ENCODE peak calls at places on chromosome 19, in six cellular contexts. Y, N, T, Q, R and W are unnamed samples.

GRCh38 chr19:49447485-49448431 is 3.9 kb downstream of the PIH1D1 start:
- DNase-seq in Y (peak), N (no peak), T (no peak), Q (peak), R (no peak), W (peak)

GRCh38 chr19:531753-532571 is at the start of gene CDC34:
- DNase-seq in Y (no peak), N (peak), T (peak), Q (peak), R (no peak), W (peak)

GRCh38 chr19:53945441-53945840 is 17.3 kb upstream of the CACNG8 start:
- DNase-seq in Y (no peak), N (no peak), T (no peak), Q (peak), R (no peak), W (peak)

GRCh38 chr19:40154121-40154680 is 37.0 kb upstream of the MAP3K10 start:
- DNase-seq in Y (no peak), N (no peak), T (no peak), Q (no peak), R (no peak), W (no peak)

GRCh38 chr19:4988770-4989251 is 19.9 kb downstream of the KDM4B start:
- DNase-seq in Y (no peak), N (no peak), T (no peak), Q (no peak), R (no peak), W (no peak)

GRCh38 chr19:48751835-48752510 is 468 bp downstream of the FUT1 start:
- DNase-seq in Y (no peak), N (no peak), T (no peak), Q (no peak), R (no peak), W (no peak)

GRCh38 chr19:13398780-13399726 is 107.2 kb downstream of the CACNA1A start:
- DNase-seq in Y (no peak), N (no peak), T (no peak), Q (no peak), R (no peak), W (peak)

GRCh38 chr19:14848822-14849221 is at the start of gene OR7A10:
- DNase-seq in Y (no peak), N (no peak), T (no peak), Q (no peak), R (no peak), W (no peak)

GRCh38 chr19:16076154-16076957 is at the start of gene TPM4:
- DNase-seq in Y (peak), N (peak), T (peak), Q (peak), R (peak), W (peak)

GRCh38 chr19:32771596-32771995 is 52.0 kb downstream of the TDRD12 start:
- DNase-seq in Y (no peak), N (no peak), T (no peak), Q (no peak), R (no peak), W (no peak)

DNA sequence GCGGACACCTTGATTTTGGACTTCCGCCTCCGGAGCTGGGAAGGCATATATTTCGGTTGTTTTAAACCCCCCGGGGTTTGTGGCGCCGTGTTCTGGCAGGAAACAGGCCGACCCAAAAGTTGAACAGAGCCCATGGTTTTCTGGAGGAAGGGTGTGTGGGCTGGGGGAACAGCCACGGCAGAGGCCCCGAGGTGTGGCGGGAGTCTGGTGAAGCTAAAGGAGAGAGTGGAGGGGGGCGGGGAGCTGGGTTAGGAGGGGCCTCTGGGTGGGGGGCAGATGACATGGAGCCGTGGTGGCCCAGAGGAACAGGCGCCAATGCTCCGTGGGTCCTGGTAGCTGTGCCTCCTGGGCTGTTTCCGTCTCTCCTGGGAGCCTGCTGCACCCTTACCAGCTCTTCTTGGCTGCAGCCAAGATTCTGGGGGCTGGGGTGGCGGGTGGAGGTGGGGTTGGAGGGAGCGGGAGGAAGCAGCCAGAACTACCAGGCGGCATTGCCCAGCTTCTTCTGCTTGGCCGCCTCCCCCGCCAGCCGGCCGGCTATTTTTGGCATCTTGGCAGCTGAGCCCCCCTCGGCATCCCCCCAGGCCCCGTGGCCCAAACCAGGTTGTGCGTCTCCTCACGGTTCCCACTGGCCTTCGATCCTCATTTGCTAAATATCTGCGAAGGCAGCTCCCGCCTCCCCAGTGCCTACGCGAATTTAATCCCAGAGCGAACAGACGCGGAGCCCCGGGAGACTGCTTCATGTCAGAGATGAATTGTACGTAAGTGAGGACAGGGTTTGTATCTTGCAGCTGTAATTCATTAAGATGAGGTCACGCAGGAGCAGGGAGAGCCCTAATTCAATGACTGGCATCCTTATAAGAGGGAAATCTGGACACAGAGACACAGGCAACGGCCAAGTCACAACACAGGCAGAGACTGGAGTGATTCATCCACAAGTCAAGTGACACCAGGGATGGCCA is 12.7 kb upstream of the PEAK3 start:
- DNase-seq in Y (no peak), N (no peak), T (no peak), Q (peak), R (no peak), W (no peak)
- TF ChIP-seq TAF1 in Y (no peak), N (no peak), T (no peak), Q (no peak), R (no peak), W (no peak)

GRCh38 chr19:43224855-43225253 is 19.4 kb upstream of the PSG4 start:
- DNase-seq in Y (no peak), N (no peak), T (no peak), Q (no peak), R (no peak), W (no peak)

DNA sequence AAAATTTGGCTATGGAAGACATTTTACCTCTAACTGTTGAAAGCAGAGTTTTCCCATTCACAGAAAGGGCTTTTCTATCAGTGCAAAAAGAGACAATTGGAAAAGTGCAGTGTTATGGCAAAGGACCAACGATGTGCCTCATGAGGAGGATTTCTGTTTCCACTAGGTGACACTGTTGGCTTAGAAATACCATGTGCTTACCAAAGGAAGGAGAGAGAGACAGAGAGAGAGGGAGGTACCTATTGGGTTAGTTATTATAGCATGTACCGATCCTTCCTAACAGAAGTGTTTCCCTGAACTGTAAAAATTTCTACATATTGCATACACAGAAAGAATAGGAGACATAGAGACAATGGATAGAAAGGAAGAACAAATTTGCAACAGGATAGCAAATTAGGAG is 23.9 kb upstream of the PSG4 start:
- DNase-seq in Y (no peak), N (no peak), T (no peak), Q (no peak), R (peak), W (peak)
- TF ChIP-seq TAF1 in Y (no peak), N (no peak), T (no peak), Q (no peak), R (no peak), W (no peak)

GRCh38 chr19:22144394-22144793 is 52.4 kb downstream of the ZNF676 start:
- DNase-seq in Y (no peak), N (no peak), T (no peak), Q (peak), R (no peak), W (peak)
- TF ChIP-seq TAF1 in Y (no peak), N (no peak), T (no peak), Q (no peak), R (no peak), W (no peak)

GRCh38 chr19:46927106-46927505 is 66.3 kb downstream of the ARHGAP35 start:
- DNase-seq in Y (no peak), N (no peak), T (no peak), Q (no peak), R (no peak), W (no peak)
- TF ChIP-seq TAF1 in Y (no peak), N (no peak), T (no peak), Q (no peak), R (no peak), W (no peak)

DNA sequence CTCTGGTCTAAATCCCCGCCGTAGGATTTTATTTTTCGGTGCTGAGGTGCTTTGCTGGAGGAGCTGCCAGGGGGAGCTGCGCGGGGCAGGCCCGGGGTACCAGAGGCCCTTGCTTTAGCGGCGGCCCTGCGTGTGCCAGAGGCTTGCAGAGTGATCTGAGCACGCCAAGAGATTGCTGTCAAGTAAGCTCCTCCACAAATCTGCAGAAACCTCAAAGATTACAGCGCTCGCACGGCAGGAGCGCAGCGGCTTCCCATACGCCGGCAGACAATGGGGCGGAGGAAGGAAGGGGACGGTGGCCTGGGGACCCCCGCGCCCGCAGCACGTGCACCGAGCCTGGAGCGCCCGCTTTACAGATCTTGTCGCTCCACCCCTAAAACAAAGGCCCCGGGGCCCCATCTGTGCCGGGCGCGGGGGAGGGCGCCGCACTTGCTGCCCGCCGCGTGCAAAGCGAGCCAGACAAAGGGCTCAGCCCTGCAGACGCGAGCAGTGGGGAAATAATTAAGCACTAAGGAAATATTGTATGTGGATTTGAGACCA is 9.1 kb upstream of the C19orf12 start:
- DNase-seq in Y (no peak), N (no peak), T (peak), Q (no peak), R (no peak), W (no peak)
- TF ChIP-seq TAF1 in Y (peak), N (no peak), T (no peak), Q (no peak), R (no peak), W (no peak)

GRCh38 chr19:28554321-28555091 is 658.4 kb downstream of the UQCRFS1 start:
- DNase-seq in Y (no peak), N (no peak), T (no peak), Q (no peak), R (no peak), W (no peak)

GRCh38 chr19:28553764-28554163 is 659.2 kb downstream of the UQCRFS1 start:
- DNase-seq in Y (no peak), N (no peak), T (no peak), Q (no peak), R (no peak), W (no peak)

GRCh38 chr19:28553005-28553404 is 659.9 kb downstream of the UQCRFS1 start:
- DNase-seq in Y (no peak), N (no peak), T (no peak), Q (no peak), R (no peak), W (peak)

GRCh38 chr19:28556371-28556770 is 656.6 kb downstream of the UQCRFS1 start:
- DNase-seq in Y (no peak), N (no peak), T (no peak), Q (no peak), R (no peak), W (no peak)

DNA sequence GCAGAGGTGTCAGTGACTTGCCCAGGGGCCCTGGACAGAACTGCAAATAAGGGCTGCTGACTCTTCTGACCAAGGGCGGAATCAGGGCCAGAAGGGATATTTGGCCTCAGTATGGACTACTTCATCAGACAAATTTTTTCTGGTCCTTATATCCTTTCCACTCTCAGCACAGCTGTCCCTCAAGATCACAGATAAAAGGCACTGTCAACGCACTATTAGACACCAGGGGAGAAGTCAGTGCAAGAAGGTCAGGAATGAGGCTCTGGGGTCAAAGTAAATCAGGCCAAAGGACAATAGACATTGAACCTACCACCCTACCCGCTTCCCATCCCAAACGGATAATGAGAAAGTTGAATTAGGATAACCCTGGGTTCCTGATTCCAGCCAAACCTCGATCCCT is 657.6 kb downstream of the UQCRFS1 start:
- DNase-seq in Y (no peak), N (no peak), T (no peak), Q (no peak), R (no peak), W (no peak)
- TF ChIP-seq TAF1 in Y (no peak), N (no peak), T (no peak), Q (no peak), R (no peak), W (no peak)

GRCh38 chr19:46634045-46634655 is 1.9 kb downstream of the GNG8 start:
- DNase-seq in Y (peak), N (peak), T (peak), Q (peak), R (no peak), W (peak)

GRCh38 chr19:46639356-46640061 is 3.5 kb upstream of the GNG8 start:
- DNase-seq in Y (no peak), N (no peak), T (no peak), Q (peak), R (no peak), W (peak)

GRCh38 chr19:46634656-46635218 is 1.3 kb downstream of the GNG8 start:
- DNase-seq in Y (no peak), N (no peak), T (no peak), Q (no peak), R (no peak), W (no peak)

GRCh38 chr19:46635920-46636761 is at the start of gene GNG8:
- DNase-seq in Y (no peak), N (no peak), T (no peak), Q (no peak), R (no peak), W (peak)

DNA sequence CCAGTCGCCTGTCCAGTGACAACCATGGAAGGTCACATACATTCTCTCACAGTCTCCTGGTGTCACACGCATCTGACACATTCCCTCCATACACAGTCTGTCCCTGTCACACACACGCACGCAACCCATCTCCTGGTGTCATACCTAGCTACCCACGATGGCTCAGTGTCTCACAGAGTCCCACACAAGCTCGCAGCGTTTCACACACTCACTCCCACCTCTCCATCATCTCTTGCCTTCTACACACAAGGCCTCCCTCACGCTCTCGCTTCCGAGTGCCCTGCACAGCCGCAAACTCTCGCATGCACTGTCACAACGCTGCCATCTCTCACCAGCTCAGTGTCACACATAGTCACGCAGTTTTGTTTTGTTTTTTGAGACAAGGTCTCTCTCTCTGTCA is 1.2 kb upstream of the GNG8 start:
- DNase-seq in Y (no peak), N (no peak), T (no peak), Q (no peak), R (no peak), W (no peak)
- TF ChIP-seq TAF1 in Y (no peak), N (no peak), T (no peak), Q (no peak), R (no peak), W (no peak)

GRCh38 chr19:8030906-8031305 is 21.7 kb upstream of the CCL25 start:
- DNase-seq in Y (no peak), N (no peak), T (no peak), Q (no peak), R (no peak), W (no peak)
- TF ChIP-seq TAF1 in Y (no peak), N (no peak), T (no peak), Q (no peak), R (no peak), W (no peak)

GRCh38 chr19:10767726-10768125 is 49.8 kb downstream of the DNM2 start:
- DNase-seq in Y (no peak), N (no peak), T (no peak), Q (no peak), R (no peak), W (no peak)

GRCh38 chr19:10764340-10764894 is 46.5 kb downstream of the DNM2 start:
- DNase-seq in Y (no peak), N (no peak), T (no peak), Q (no peak), R (peak), W (no peak)

GRCh38 chr19:10768369-10768768 is 50.5 kb downstream of the DNM2 start:
- DNase-seq in Y (no peak), N (no peak), T (no peak), Q (no peak), R (no peak), W (no peak)

GRCh38 chr19:10766681-10767201 is 48.9 kb downstream of the DNM2 start:
- DNase-seq in Y (no peak), N (no peak), T (no peak), Q (peak), R (no peak), W (no peak)

DNA sequence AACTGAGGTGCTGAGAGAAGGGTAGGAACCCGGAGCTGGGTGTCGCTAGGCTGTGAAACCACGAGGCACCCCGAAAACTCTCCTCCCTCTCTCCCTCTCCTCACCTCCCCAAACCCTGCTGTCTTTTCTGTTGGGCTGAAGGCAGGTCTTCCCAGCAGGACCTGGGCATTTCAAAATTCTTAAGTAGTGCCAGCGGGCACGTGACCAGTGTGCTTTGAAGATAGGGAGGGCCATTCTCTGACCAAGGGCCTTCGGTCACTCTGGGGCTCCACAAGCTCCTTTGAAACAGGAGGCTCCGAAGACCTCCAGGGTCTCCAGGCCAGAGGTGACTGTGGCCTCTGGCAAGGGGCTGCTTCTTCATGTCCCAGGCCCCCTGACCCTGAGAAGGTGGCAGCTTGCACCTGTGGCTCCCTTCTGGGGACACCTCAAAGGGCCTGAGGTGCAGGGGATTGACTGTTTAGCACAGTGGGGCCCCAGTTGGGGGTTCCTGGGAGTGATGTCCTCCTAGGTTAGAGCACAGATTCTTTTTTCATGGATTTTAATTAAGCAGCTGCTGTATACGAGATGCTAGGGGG is 48.3 kb downstream of the DNM2 start:
- DNase-seq in Y (no peak), N (no peak), T (no peak), Q (no peak), R (no peak), W (no peak)
- TF ChIP-seq TAF1 in Y (no peak), N (no peak), T (no peak), Q (no peak), R (no peak), W (no peak)

GRCh38 chr19:35006999-35007365 is 6.9 kb downstream of the GRAMD1A start:
- DNase-seq in Y (no peak), N (no peak), T (no peak), Q (no peak), R (no peak), W (no peak)
- TF ChIP-seq TAF1 in Y (no peak), N (no peak), T (no peak), Q (no peak), R (no peak), W (no peak)